ENCODE peak calls at places on chromosomes 11 and 22, in eight cellular contexts. R, T, H, G, I, C, P and N are unnamed samples.

GRCh38 chr11:95835768-95836488 is 45.6 kb downstream of the CEP57 start:
- DNase-seq in R (peak; percentile 65), T (peak; percentile 94), H (peak; percentile 38), G (peak; percentile 67), I (peak; percentile 93), C (peak; percentile 94), P (no peak), N (peak; percentile 55)

GRCh38 chr11:64799925-64800632 is 2.9 kb downstream of the MAP4K2 start:
- DNase-seq in R (no peak), T (no peak), H (no peak), G (no peak), I (no peak), C (no peak), P (peak; percentile 76), N (no peak)

GRCh38 chr11:96070453-96070852 is 146.5 kb upstream of the MTMR2 start:
- DNase-seq in R (no peak), T (no peak), H (no peak), G (no peak), I (no peak), C (no peak), P (peak; percentile 51), N (no peak)

GRCh38 chr22:31937328-31937727 is 7.0 kb upstream of the YWHAH start:
- DNase-seq in R (no peak), T (no peak), H (no peak), G (no peak), I (no peak), C (no peak), P (no peak), N (no peak)

GRCh38 chr11:86291466-86292262 is 10.4 kb upstream of the HIKESHI start:
- DNase-seq in R (peak; percentile 63), T (peak; percentile 79), H (no peak), G (no peak), I (peak; percentile 56), C (peak; percentile 63), P (no peak), N (peak; percentile 49)

GRCh38 chr11:11866203-11866602 is 24.4 kb downstream of the USP47 start:
- DNase-seq in R (no peak), T (no peak), H (no peak), G (no peak), I (no peak), C (no peak), P (no peak), N (no peak)

GRCh38 chr11:13776134-13776815 is 107.8 kb downstream of the FAR1 start:
- DNase-seq in R (no peak), T (peak; percentile 64), H (no peak), G (no peak), I (no peak), C (no peak), P (no peak), N (peak; percentile 42)

GRCh38 chr11:133832096-133833081 is 12.9 kb downstream of the SPATA19 start:
- DNase-seq in R (no peak), T (no peak), H (no peak), G (no peak), I (no peak), C (no peak), P (no peak), N (no peak)

GRCh38 chr11:120718171-120718570 is 206.6 kb downstream of the GRIK4 start:
- DNase-seq in R (no peak), T (no peak), H (no peak), G (no peak), I (no peak), C (no peak), P (no peak), N (no peak)

GRCh38 chr11:75280227-75280671 is 39.7 kb downstream of the TPBGL start:
- DNase-seq in R (peak; percentile 83), T (peak; percentile 90), H (peak; percentile 62), G (peak; percentile 87), I (peak; percentile 42), C (peak; percentile 82), P (no peak), N (peak; percentile 74)

GRCh38 chr11:27465629-27466028 is 7.0 kb downstream of the LGR4 start:
- DNase-seq in R (no peak), T (no peak), H (no peak), G (no peak), I (no peak), C (no peak), P (no peak), N (no peak)

GRCh38 chr11:27699242-27699925 is 871 bp downstream of the BDNF start:
- DNase-seq in R (no peak), T (peak; percentile 50), H (no peak), G (no peak), I (peak; percentile 72), C (peak; percentile 61), P (no peak), N (no peak)

GRCh38 chr11:2806351-2807058 is 79.1 kb downstream of the CDKN1C start:
- DNase-seq in R (peak; percentile 15), T (no peak), H (peak; percentile 12), G (peak; percentile 51), I (no peak), C (no peak), P (peak; percentile 61), N (no peak)

GRCh38 chr11:8863838-8864237 is 47.2 kb upstream of the AKIP1 start:
- DNase-seq in R (no peak), T (peak; percentile 57), H (no peak), G (no peak), I (peak; percentile 75), C (peak; percentile 41), P (no peak), N (no peak)

GRCh38 chr11:43578346-43579170 is 102.0 kb upstream of the HSD17B12 start:
- DNase-seq in R (no peak), T (peak; percentile 59), H (no peak), G (no peak), I (peak; percentile 61), C (peak; percentile 34), P (no peak), N (no peak)

GRCh38 chr11:96817488-96817887 is 427.7 kb downstream of the JRKL start:
- DNase-seq in R (no peak), T (peak; percentile 44), H (no peak), G (no peak), I (peak; percentile 53), C (peak; percentile 27), P (no peak), N (no peak)

GRCh38 chr11:2886191-2886894 is 768 bp upstream of the CDKN1C start:
- DNase-seq in R (peak; percentile 49), T (no peak), H (peak; percentile 35), G (no peak), I (peak; percentile 35), C (peak; percentile 57), P (peak; percentile 87), N (no peak)

GRCh38 chr22:19625331-19626041 is 88.8 kb upstream of the SEPTIN5 start:
- DNase-seq in R (no peak), T (no peak), H (no peak), G (no peak), I (no peak), C (no peak), P (no peak), N (no peak)

GRCh38 chr22:44595841-44596341 is 97.9 kb upstream of the RTL6 start:
- DNase-seq in R (peak; percentile 22), T (no peak), H (no peak), G (no peak), I (peak; percentile 60), C (peak; percentile 55), P (no peak), N (no peak)

GRCh38 chr22:37824674-37825641 is 1.8 kb downstream of the GALR3 start:
- DNase-seq in R (no peak), T (no peak), H (no peak), G (no peak), I (peak; percentile 50), C (peak; percentile 40), P (peak; percentile 82), N (no peak)

GRCh38 chr22:22463855-22464540 is 44.5 kb downstream of the ZNF280B start:
- DNase-seq in R (peak; percentile 52), T (peak; percentile 79), H (peak; percentile 23), G (no peak), I (peak; percentile 40), C (peak; percentile 81), P (no peak), N (peak; percentile 46)

DNA sequence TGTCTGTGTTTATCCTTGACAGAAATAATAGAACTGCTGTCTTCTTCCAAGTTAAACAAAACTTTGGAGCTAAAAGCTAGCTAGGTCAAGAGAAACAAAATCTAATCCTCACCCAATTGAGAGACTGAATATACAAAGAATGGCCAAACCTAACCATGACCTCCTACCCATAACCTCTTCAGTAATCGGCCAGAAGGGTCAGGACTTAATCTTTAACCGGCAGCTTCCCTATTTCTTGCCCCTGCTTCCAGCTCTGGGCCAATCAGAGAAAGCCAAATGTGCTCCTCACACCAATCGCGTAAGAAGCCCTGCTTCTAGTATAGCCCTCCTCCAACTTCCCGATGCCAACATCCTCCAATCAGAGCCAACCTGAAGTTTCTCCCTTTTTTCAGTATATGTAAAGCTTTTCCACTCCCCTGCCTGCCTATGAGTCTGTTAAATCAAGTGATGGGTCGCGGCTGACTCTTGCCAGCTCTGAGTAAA is 1.7 kb upstream of the DDX6 start:
- DNase-seq in R (peak; percentile 77), T (peak; percentile 79), H (peak; percentile 22), G (peak; percentile 86), I (peak; percentile 93), C (peak; percentile 92), P (no peak), N (peak; percentile 70)
- H3K4me1 ChIP-seq in R (peaks cover 12% of the 10 kb centered on the region), T (peaks cover 19% of the 10 kb centered on the region), H (peaks cover 10% of the 10 kb centered on the region), G (no peaks in the 10 kb centered on the region), I (no peaks in the 10 kb centered on the region), C (peaks cover 10% of the 10 kb centered on the region), P (peaks cover 33% of the 10 kb centered on the region), N (peaks cover 18% of the 10 kb centered on the region)

DNA sequence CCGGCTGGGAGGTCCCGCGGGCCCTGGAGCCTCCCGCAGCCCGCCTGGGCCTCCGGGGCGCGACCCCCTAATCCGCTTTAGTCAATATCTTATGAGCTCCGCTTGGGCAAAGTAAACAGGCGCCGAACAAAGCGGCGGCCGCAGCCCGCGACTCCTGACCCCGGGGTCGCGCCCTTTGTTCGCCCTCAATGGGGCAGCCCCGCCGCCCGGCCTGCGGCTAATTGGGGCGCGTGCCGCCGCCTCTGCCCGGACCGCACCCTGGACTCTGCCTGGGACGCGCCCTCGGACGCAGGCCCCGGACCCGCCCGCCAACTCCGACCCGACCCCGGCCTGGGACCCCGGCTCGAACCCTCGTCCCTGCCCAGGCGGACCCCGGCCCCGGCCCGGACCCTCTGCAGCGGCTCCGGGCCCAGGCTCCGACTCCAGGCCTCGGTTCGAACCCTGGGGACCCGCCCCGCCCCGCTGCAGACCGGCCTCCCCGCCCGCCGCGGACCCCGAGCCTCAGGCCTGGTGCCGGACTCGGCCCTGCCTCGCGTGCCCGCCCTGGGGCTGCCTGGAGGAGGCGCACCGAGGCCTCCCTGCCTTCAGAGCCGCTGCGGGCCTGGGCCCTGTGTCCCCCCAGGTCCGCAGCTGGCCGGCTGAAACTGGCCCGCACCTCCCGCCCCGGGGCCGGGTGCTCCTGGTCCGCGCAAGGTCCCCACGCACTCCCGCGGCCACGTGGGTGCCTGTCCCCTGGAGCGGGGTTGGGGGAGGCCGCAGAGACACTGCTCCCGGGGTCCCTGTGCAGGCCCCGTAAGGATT is 84.7 kb upstream of the WNT7B start:
- DNase-seq in R (peak; percentile 20), T (no peak), H (peak; percentile 19), G (no peak), I (no peak), C (no peak), P (peak; percentile 81), N (no peak)
- H3K4me1 ChIP-seq in R (peaks cover 76% of the 10 kb centered on the region), T (peaks cover 63% of the 10 kb centered on the region), H (peaks cover 61% of the 10 kb centered on the region), G (no peaks in the 10 kb centered on the region), I (peaks cover 25% of the 10 kb centered on the region), C (no peaks in the 10 kb centered on the region), P (peaks cover 85% of the 10 kb centered on the region), N (peaks cover 41% of the 10 kb centered on the region)

GRCh38 chr11:73273246-73273890 is 1.2 kb downstream of the P2RY6 start:
- DNase-seq in R (no peak), T (no peak), H (peak; percentile 9), G (no peak), I (no peak), C (no peak), P (no peak), N (no peak)
- H3K4me1 ChIP-seq in R (no peaks in the 10 kb centered on the region), T (peaks cover 48% of the 10 kb centered on the region), H (peaks cover 7% of the 10 kb centered on the region), G (no peaks in the 10 kb centered on the region), I (no peaks in the 10 kb centered on the region), C (peaks cover 4% of the 10 kb centered on the region), P (peaks cover 60% of the 10 kb centered on the region), N (no peaks in the 10 kb centered on the region)

GRCh38 chr11:46345131-46345597 is 2.1 kb upstream of the DGKZ start:
- DNase-seq in R (no peak), T (no peak), H (no peak), G (no peak), I (no peak), C (no peak), P (peak; percentile 91), N (no peak)
- H3K4me1 ChIP-seq in R (peaks cover 18% of the 10 kb centered on the region), T (peaks cover 12% of the 10 kb centered on the region), H (peaks cover 14% of the 10 kb centered on the region), G (no peaks in the 10 kb centered on the region), I (peaks cover 9% of the 10 kb centered on the region), C (peaks cover 30% of the 10 kb centered on the region), P (peaks cover 92% of the 10 kb centered on the region), N (peaks cover 79% of the 10 kb centered on the region)